ENCODE peak calls at places on chromosomes 1 and 21, in five cellular contexts. N is neuronal stem cell, O is DND-41, E is left ventricle myocardium inferior, X is aorta. V is an unnamed sample. For H3K4me1, the result is how much of the 10 kb centered on the place peaks cover.

GRCh38 chr1:53654216-53655210 is 84.5 kb downstream of the GLIS1 start:
- DNase-seq in N (no peak), O (no peak), E (no peak), X (peak), V (no peak)

GRCh38 chr1:157659576-157660247 is 40.9 kb downstream of the FCRL3 start:
- DNase-seq in N (no peak), O (peak), E (no peak), X (no peak), V (no peak)

GRCh38 chr1:45765999-45766792 is 15.7 kb upstream of the IPP start:
- DNase-seq in N (no peak), O (no peak), E (no peak), X (no peak), V (no peak)

GRCh38 chr1:145960468-145961108 is 2.8 kb upstream of the LIX1L start:
- DNase-seq in N (peak), O (peak), E (peak), X (peak), V (peak)

GRCh38 chr1:41813755-41814694 is 104.7 kb downstream of the HIVEP3 start:
- DNase-seq in N (no peak), O (no peak), E (peak), X (no peak), V (peak)

GRCh38 chr21:37828515-37828914 is 87.7 kb downstream of the KCNJ6 start:
- DNase-seq in N (no peak), O (no peak), E (no peak), X (no peak), V (no peak)

GRCh38 chr1:212651521-212651920 is 43.0 kb downstream of the ATF3 start:
- DNase-seq in N (no peak), O (no peak), E (no peak), X (no peak), V (no peak)

GRCh38 chr1:111653695-111654094 is 34.1 kb downstream of the RAP1A start:
- DNase-seq in N (no peak), O (no peak), E (no peak), X (no peak), V (no peak)

GRCh38 chr1:115069626-115070308 is 19.5 kb downstream of the TSPAN2 start:
- DNase-seq in N (no peak), O (no peak), E (no peak), X (no peak), V (no peak)

GRCh38 chr1:112618114-112618720 is 724 bp downstream of the ST7L start:
- DNase-seq in N (no peak), O (peak), E (no peak), X (no peak), V (no peak)

GRCh38 chr1:61641578-61642336 is 83.2 kb downstream of the TM2D1 start:
- DNase-seq in N (peak), O (peak), E (peak), X (peak), V (peak)

GRCh38 chr1:60234761-60235160 is 161.2 kb upstream of the C1orf87 start:
- DNase-seq in N (no peak), O (no peak), E (no peak), X (no peak), V (no peak)

GRCh38 chr1:56686171-56686570 is 41.1 kb downstream of the PRKAA2 start:
- DNase-seq in N (no peak), O (no peak), E (no peak), X (no peak), V (no peak)

GRCh38 chr1:116852910-116853309 is 56.8 kb upstream of the PTGFRN start:
- DNase-seq in N (no peak), O (no peak), E (no peak), X (no peak), V (no peak)

GRCh38 chr1:160494620-160495019 is 28.4 kb downstream of the SLAMF6 start:
- DNase-seq in N (no peak), O (no peak), E (no peak), X (no peak), V (no peak)

GRCh38 chr1:29756901-29757729 is 520.8 kb downstream of the PTPRU start:
- DNase-seq in N (no peak), O (no peak), E (no peak), X (no peak), V (no peak)

GRCh38 chr1:20682571-20683236 is 21.5 kb upstream of the DDOST start:
- DNase-seq in N (no peak), O (no peak), E (peak), X (peak), V (no peak)

DNA sequence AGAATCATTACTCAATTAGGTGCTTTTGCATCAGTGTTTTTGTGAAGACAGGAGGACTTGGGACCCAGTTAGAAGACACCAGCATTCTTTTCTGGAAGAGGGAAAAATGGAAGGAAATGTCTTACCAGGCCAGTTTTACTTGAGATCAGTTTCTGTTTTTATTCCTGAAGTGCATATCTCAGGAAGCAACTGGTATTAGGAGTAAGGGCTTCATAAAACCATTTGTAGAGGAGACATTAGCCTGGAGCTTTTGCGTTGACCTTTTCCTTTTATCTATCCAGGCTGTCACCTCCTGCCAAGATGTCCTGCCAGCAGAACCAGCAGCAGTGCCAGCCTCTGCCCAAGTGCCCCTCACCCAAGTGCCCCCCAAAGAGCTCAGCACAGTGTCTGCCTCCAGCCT is at the start of gene LCE3B:
- DNase-seq in N (no peak), O (no peak), E (no peak), X (no peak), V (no peak)
- H3K4me3 ChIP-seq in N (no peak), O (no peak), E (no peak), X (no peak), V (no peak)

GRCh38 chr1:23554481-23555224 is 4.6 kb downstream of the ID3 start:
- DNase-seq in N (peak), O (peak), E (peak), X (peak), V (peak)
- H3K4me1 ChIP-seq in N (under half), O (half or more), E (half or more), X (under half), V (under half)

DNA sequence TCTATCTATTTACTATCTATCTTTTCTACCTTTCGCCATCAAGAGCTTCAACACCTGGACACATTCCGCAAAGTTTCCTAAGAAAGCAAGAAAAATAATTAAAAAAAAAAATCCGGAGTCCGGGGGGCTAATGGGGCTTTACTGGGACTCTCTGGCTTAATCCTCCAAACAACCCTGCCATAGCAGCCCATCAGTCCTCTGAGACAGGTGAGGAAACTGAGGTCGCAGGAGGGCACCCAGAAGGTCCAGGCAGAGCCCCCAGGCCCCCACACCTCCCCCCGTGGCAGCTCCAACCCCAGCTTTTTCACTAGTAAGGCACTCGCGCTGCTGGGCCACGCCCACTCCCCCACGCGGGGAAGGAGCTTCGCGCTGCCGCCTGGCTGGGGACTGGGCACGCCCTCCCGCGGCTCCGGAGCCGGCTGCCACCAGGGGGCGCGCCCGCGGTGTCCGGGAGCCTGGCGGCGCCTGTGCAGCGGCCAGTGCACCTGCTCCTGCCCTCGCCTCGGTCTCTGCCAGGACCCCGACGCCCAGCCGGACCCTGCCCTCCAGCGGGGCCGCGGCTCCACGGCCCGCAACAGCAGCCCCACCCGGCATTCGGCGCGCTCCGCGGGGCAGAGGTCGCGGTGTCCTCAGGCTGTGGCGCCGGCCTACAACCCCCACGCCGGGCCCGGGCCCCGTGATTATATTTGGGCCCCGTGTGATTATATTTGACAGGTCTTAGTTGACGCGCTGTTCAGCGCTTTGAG is 54.1 kb upstream of the SAMD11 start:
- DNase-seq in N (peak), O (peak), E (peak), X (peak), V (peak)
- H3K4me3 ChIP-seq in N (no peak), O (no peak), E (peak), X (no peak), V (peak)

GRCh38 chr21:14687277-14687642 is 141.1 kb upstream of the SAMSN1 start:
- DNase-seq in N (no peak), O (no peak), E (no peak), X (no peak), V (no peak)
- H3K4me1 ChIP-seq in N (under half), O (under half), E (under half), X (under half), V (under half)

GRCh38 chr21:44865561-44866280 is 7.8 kb downstream of the PTTG1IP start:
- DNase-seq in N (no peak), O (peak), E (no peak), X (peak), V (no peak)
- H3K4me3 ChIP-seq in N (no peak), O (no peak), E (no peak), X (no peak), V (no peak)

V was measured in right cardiac atrium.